ENCODE peak calls at places on chromosome 9, in nine cellular contexts. L, S, X, I, Z, G, M, V and H are unnamed samples.

GRCh38 chr9:99832558-99832864 is 10.8 kb downstream of the NR4A3 start:
- DNase-seq in L (no peak), S (no peak), X (no peak), I (no peak), Z (no peak), G (no peak), M (no peak), V (no peak), H (no peak)

GRCh38 chr9:107620801-107621200 is 131.2 kb upstream of the KLF4 start:
- DNase-seq in L (no peak), S (peak; percentile 87), X (no peak), I (no peak), Z (no peak), G (no peak), M (no peak), V (peak; percentile 76), H (peak; percentile 36)

GRCh38 chr9:105459329-105459728 is 11.5 kb downstream of the FSD1L start:
- DNase-seq in L (no peak), S (no peak), X (no peak), I (no peak), Z (no peak), G (no peak), M (no peak), V (no peak), H (no peak)

GRCh38 chr9:121966706-121967105 is 126.4 kb downstream of the TTLL11 start:
- DNase-seq in L (no peak), S (no peak), X (no peak), I (no peak), Z (no peak), G (no peak), M (no peak), V (no peak), H (no peak)

GRCh38 chr9:13450723-13451122 is 171.2 kb upstream of the MPDZ start:
- DNase-seq in L (no peak), S (no peak), X (no peak), I (peak; percentile 61), Z (no peak), G (no peak), M (no peak), V (no peak), H (no peak)

GRCh38 chr9:114397219-114397847 is 9.6 kb upstream of the AKNA start:
- DNase-seq in L (no peak), S (no peak), X (no peak), I (no peak), Z (no peak), G (no peak), M (no peak), V (no peak), H (no peak)

GRCh38 chr9:109409998-109410397 is 88.1 kb downstream of the PTPN3 start:
- DNase-seq in L (no peak), S (no peak), X (no peak), I (no peak), Z (no peak), G (no peak), M (no peak), V (no peak), H (no peak)

GRCh38 chr9:16207161-16207560 is 654.3 kb downstream of the CCDC171 start:
- DNase-seq in L (no peak), S (no peak), X (no peak), I (no peak), Z (no peak), G (no peak), M (no peak), V (no peak), H (no peak)

GRCh38 chr9:87864915-87865314 is 17.8 kb upstream of the SPATA31E1 start:
- DNase-seq in L (no peak), S (no peak), X (no peak), I (no peak), Z (no peak), G (no peak), M (no peak), V (no peak), H (no peak)

GRCh38 chr9:22049411-22049810 is 40.3 kb upstream of the CDKN2B start:
- DNase-seq in L (no peak), S (no peak), X (no peak), I (no peak), Z (no peak), G (no peak), M (no peak), V (no peak), H (no peak)